ENCODE peak calls at places on chromosomes 3 and 15, in seven cellular contexts. Z is T-cell; W is T-helper 1 cell; V is left ventricle myocardium superior; T is lower lobe of right lung; I is CD8-positive, alpha-beta memory T cell; A is WTC11. N is an unnamed sample.

GRCh38 chr3:10530241-10530640 is 24.9 kb upstream of the ATP2B2 start:
- DNase-seq in Z (no peak), I (no peak), V (no peak), T (no peak), W (no peak), A (no peak), N (no peak)

GRCh38 chr15:39199076-39199475 is 381.8 kb upstream of the THBS1 start:
- DNase-seq in Z (no peak), V (no peak), I (no peak), T (no peak), W (no peak), A (no peak), N (no peak)

GRCh38 chr15:77821959-77822256 is 189.2 kb upstream of the LINGO1 start:
- DNase-seq in Z (no peak), A (no peak), T (no peak), W (no peak), I (no peak), V (no peak), N (no peak)

GRCh38 chr15:76844096-76844495 is 61.0 kb downstream of the SCAPER start:
- DNase-seq in W (no peak), A (no peak), T (no peak), V (no peak), I (no peak), Z (no peak), N (no peak)

GRCh38 chr3:134373942-134374790 is at the start of gene AMOTL2:
- DNase-seq in T (peak; percentile 91), A (peak; percentile 95), Z (no peak), W (no peak), I (no peak), V (peak; percentile 93), N (no peak)

GRCh38 chr3:46482632-46483311 is 15.0 kb upstream of the RTP3 start:
- DNase-seq in A (no peak), T (no peak), Z (no peak), I (no peak), W (no peak), V (no peak), N (no peak)

GRCh38 chr3:159775372-159775961 is 213.2 kb upstream of the IL12A start:
- DNase-seq in W (no peak), A (peak; percentile 44), Z (no peak), V (peak; percentile 50), I (no peak), T (no peak), N (no peak)

GRCh38 chr15:51111061-51111460 is 16.4 kb upstream of the TNFAIP8L3 start:
- DNase-seq in W (no peak), T (no peak), V (no peak), A (no peak), Z (no peak), I (no peak), N (no peak)

GRCh38 chr3:13715961-13716360 is 163.9 kb downstream of the WNT7A start:
- DNase-seq in I (no peak), W (no peak), T (no peak), Z (no peak), A (peak; percentile 5), V (no peak), N (no peak)

GRCh38 chr3:123816673-123817207 is 67.4 kb downstream of the MYLK start:
- DNase-seq in W (no peak), A (no peak), Z (no peak), V (no peak), I (no peak), T (no peak), N (no peak)

GRCh38 chr15:98943609-98944111 is 63.9 kb downstream of the PGPEP1L start:
- DNase-seq in W (no peak), V (peak; percentile 75), A (no peak), Z (no peak), I (no peak), T (no peak), N (no peak)

GRCh38 chr3:49725906-49726681 is 2.3 kb upstream of the GMPPB start:
- DNase-seq in A (no peak), I (no peak), V (no peak), T (no peak), Z (no peak), W (no peak), N (no peak)

GRCh38 chr3:14588713-14589112 is 48.6 kb upstream of the GRIP2 start:
- DNase-seq in I (no peak), V (no peak), T (no peak), A (no peak), W (no peak), Z (no peak), N (no peak)

GRCh38 chr15:60444289-60444912 is 34.5 kb downstream of the ICE2 start:
- DNase-seq in I (no peak), T (no peak), A (no peak), W (no peak), Z (no peak), V (no peak), N (no peak)

N was measured in KG1.